ENCODE peak calls at places on chromosomes 13 and 19, in four cellular contexts. One of them, this sample, is unnamed.

GRCh38 chr19:30156646-30157045 is 214.6 kb downstream of the URI1 start:
- DNase-seq in activated CD4-positive, alpha-beta T cell treated with anti-CD3 and anti-CD28 coated beads, Interleukin-2, amount 50 U/mL, for 1 hour: no peak
- DNase-seq in KBM-7: no peak
- DNase-seq in GM19239: no peak
- DNase-seq in this sample: no peak

GRCh38 chr13:78709028-78709427 is 50.1 kb upstream of the OBI1 start:
- DNase-seq in GM19239: no peak
- DNase-seq in KBM-7: no peak
- DNase-seq in activated CD4-positive, alpha-beta T cell treated with anti-CD3 and anti-CD28 coated beads, Interleukin-2, amount 50 U/mL, for 1 hour: no peak
- DNase-seq in this sample: no peak

GRCh38 chr13:100100115-100100879 is 11.4 kb downstream of the PCCA start:
- DNase-seq in activated CD4-positive, alpha-beta T cell treated with anti-CD3 and anti-CD28 coated beads, Interleukin-2, amount 50 U/mL, for 1 hour: no peak
- DNase-seq in KBM-7: peak
- DNase-seq in GM19239: no peak
- DNase-seq in this sample: no peak

GRCh38 chr19:45211751-45212381 is 33.3 kb downstream of the BLOC1S3 start:
- DNase-seq in KBM-7: peak
- DNase-seq in GM19239: no peak
- DNase-seq in activated CD4-positive, alpha-beta T cell treated with anti-CD3 and anti-CD28 coated beads, Interleukin-2, amount 50 U/mL, for 1 hour: no peak
- DNase-seq in this sample: no peak

GRCh38 chr13:51628059-51628852 is 44.0 kb downstream of the WDFY2 start:
- DNase-seq in GM19239: no peak
- DNase-seq in KBM-7: no peak
- DNase-seq in activated CD4-positive, alpha-beta T cell treated with anti-CD3 and anti-CD28 coated beads, Interleukin-2, amount 50 U/mL, for 1 hour: no peak
- DNase-seq in this sample: no peak

GRCh38 chr13:99984463-99985242 is 3.1 kb downstream of the ZIC2 start:
- DNase-seq in KBM-7: no peak
- DNase-seq in GM19239: no peak
- DNase-seq in activated CD4-positive, alpha-beta T cell treated with anti-CD3 and anti-CD28 coated beads, Interleukin-2, amount 50 U/mL, for 1 hour: no peak
- DNase-seq in this sample: no peak

GRCh38 chr19:7992575-7992974 is 12.9 kb downstream of the ELAVL1 start:
- DNase-seq in KBM-7: no peak
- DNase-seq in activated CD4-positive, alpha-beta T cell treated with anti-CD3 and anti-CD28 coated beads, Interleukin-2, amount 50 U/mL, for 1 hour: no peak
- DNase-seq in GM19239: no peak
- DNase-seq in this sample: no peak

GRCh38 chr13:45178349-45179142 is 22.3 kb downstream of the KCTD4 start:
- DNase-seq in KBM-7: no peak
- DNase-seq in GM19239: no peak
- DNase-seq in activated CD4-positive, alpha-beta T cell treated with anti-CD3 and anti-CD28 coated beads, Interleukin-2, amount 50 U/mL, for 1 hour: no peak
- DNase-seq in this sample: no peak

GRCh38 chr13:25143693-25144092 is 28.4 kb downstream of the AMER2 start:
- DNase-seq in activated CD4-positive, alpha-beta T cell treated with anti-CD3 and anti-CD28 coated beads, Interleukin-2, amount 50 U/mL, for 1 hour: no peak
- DNase-seq in KBM-7: no peak
- DNase-seq in GM19239: no peak
- DNase-seq in this sample: no peak

GRCh38 chr19:28020631-28021315 is 1192.2 kb downstream of the UQCRFS1 start:
- DNase-seq in activated CD4-positive, alpha-beta T cell treated with anti-CD3 and anti-CD28 coated beads, Interleukin-2, amount 50 U/mL, for 1 hour: no peak
- DNase-seq in KBM-7: no peak
- DNase-seq in GM19239: no peak
- DNase-seq in this sample: no peak

GRCh38 chr13:25771208-25771607 is 280.6 kb downstream of the SHISA2 start:
- DNase-seq in GM19239: no peak
- DNase-seq in activated CD4-positive, alpha-beta T cell treated with anti-CD3 and anti-CD28 coated beads, Interleukin-2, amount 50 U/mL, for 1 hour: no peak
- DNase-seq in KBM-7: no peak
- DNase-seq in this sample: no peak

GRCh38 chr19:27676877-27677276 is 1536.1 kb downstream of the UQCRFS1 start:
- DNase-seq in KBM-7: no peak
- DNase-seq in GM19239: no peak
- DNase-seq in activated CD4-positive, alpha-beta T cell treated with anti-CD3 and anti-CD28 coated beads, Interleukin-2, amount 50 U/mL, for 1 hour: no peak
- DNase-seq in this sample: no peak

GRCh38 chr13:27313742-27314141 is 43.1 kb downstream of the RASL11A start:
- DNase-seq in GM19239: no peak
- DNase-seq in KBM-7: no peak
- DNase-seq in activated CD4-positive, alpha-beta T cell treated with anti-CD3 and anti-CD28 coated beads, Interleukin-2, amount 50 U/mL, for 1 hour: no peak
- DNase-seq in this sample: no peak

GRCh38 chr13:110685305-110685704 is 20.6 kb downstream of the CARS2 start:
- DNase-seq in GM19239: no peak
- DNase-seq in activated CD4-positive, alpha-beta T cell treated with anti-CD3 and anti-CD28 coated beads, Interleukin-2, amount 50 U/mL, for 1 hour: no peak
- DNase-seq in KBM-7: no peak
- DNase-seq in this sample: no peak

GRCh38 chr13:53137777-53138176 is 109.2 kb downstream of the OLFM4 start:
- DNase-seq in GM19239: no peak
- DNase-seq in activated CD4-positive, alpha-beta T cell treated with anti-CD3 and anti-CD28 coated beads, Interleukin-2, amount 50 U/mL, for 1 hour: no peak
- DNase-seq in KBM-7: no peak
- DNase-seq in this sample: no peak

GRCh38 chr13:21175656-21176194 is 627 bp downstream of the SKA3 start:
- DNase-seq in KBM-7: no peak
- DNase-seq in GM19239: no peak
- DNase-seq in activated CD4-positive, alpha-beta T cell treated with anti-CD3 and anti-CD28 coated beads, Interleukin-2, amount 50 U/mL, for 1 hour: no peak
- DNase-seq in this sample: no peak

GRCh38 chr19:57321746-57322145 is 1.5 kb downstream of the ZNF543 start:
- DNase-seq in KBM-7: peak
- DNase-seq in GM19239: no peak
- DNase-seq in activated CD4-positive, alpha-beta T cell treated with anti-CD3 and anti-CD28 coated beads, Interleukin-2, amount 50 U/mL, for 1 hour: no peak
- DNase-seq in this sample: no peak

GRCh38 chr19:38898788-38899446 is 501 bp downstream of the SIRT2 start:
- DNase-seq in activated CD4-positive, alpha-beta T cell treated with anti-CD3 and anti-CD28 coated beads, Interleukin-2, amount 50 U/mL, for 1 hour: no peak
- DNase-seq in KBM-7: peak
- DNase-seq in GM19239: no peak
- DNase-seq in this sample: no peak

GRCh38 chr13:40528881-40529280 is 137.6 kb downstream of the FOXO1 start:
- DNase-seq in activated CD4-positive, alpha-beta T cell treated with anti-CD3 and anti-CD28 coated beads, Interleukin-2, amount 50 U/mL, for 1 hour: no peak
- DNase-seq in KBM-7: no peak
- DNase-seq in GM19239: no peak
- DNase-seq in this sample: no peak

GRCh38 chr19:54136086-54136863 is 1.3 kb upstream of the CNOT3 start:
- DNase-seq in activated CD4-positive, alpha-beta T cell treated with anti-CD3 and anti-CD28 coated beads, Interleukin-2, amount 50 U/mL, for 1 hour: no peak
- DNase-seq in GM19239: no peak
- DNase-seq in KBM-7: no peak
- DNase-seq in this sample: no peak

This sample was measured in activated gamma-delta T cell treated with Interleukin-2 at 50 U/mL for 16 hours.